ENCODE peak calls at places on chromosomes 1 and 21, in eight cellular contexts. One of them, this sample, is unnamed.

GRCh38 chr1:16077430-16078245 is 4.2 kb upstream of the FAM131C start:
- DNase-seq in HT1080: no peak
- DNase-seq in IMR-90: peak
- DNase-seq in fibroblast of the aortic adventitia: peak
- DNase-seq in activated T-helper 1 cell treated with Interleukin-2 at 50 U/mL for 16 hours: no peak
- DNase-seq in naive thymus-derived CD4-positive, alpha-beta T cell: no peak
- DNase-seq in nephron progenitor cell: no peak
- DNase-seq in Ammon's horn: no peak
- DNase-seq in this sample: no peak

GRCh38 chr1:245045087-245045881 is 109.5 kb upstream of the KIF26B start:
- DNase-seq in HT1080: peak
- DNase-seq in nephron progenitor cell: peak
- DNase-seq in Ammon's horn: peak
- DNase-seq in IMR-90: peak
- DNase-seq in activated T-helper 1 cell treated with Interleukin-2 at 50 U/mL for 16 hours: no peak
- DNase-seq in fibroblast of the aortic adventitia: peak
- DNase-seq in naive thymus-derived CD4-positive, alpha-beta T cell: no peak
- DNase-seq in this sample: no peak

GRCh38 chr1:229691362-229691761 is 65.3 kb downstream of the URB2 start:
- DNase-seq in HT1080: no peak
- DNase-seq in nephron progenitor cell: no peak
- DNase-seq in IMR-90: no peak
- DNase-seq in naive thymus-derived CD4-positive, alpha-beta T cell: no peak
- DNase-seq in activated T-helper 1 cell treated with Interleukin-2 at 50 U/mL for 16 hours: no peak
- DNase-seq in fibroblast of the aortic adventitia: no peak
- DNase-seq in Ammon's horn: no peak
- DNase-seq in this sample: peak

GRCh38 chr1:77487631-77488030 is 194.8 kb downstream of the ZZZ3 start:
- DNase-seq in naive thymus-derived CD4-positive, alpha-beta T cell: no peak
- DNase-seq in fibroblast of the aortic adventitia: no peak
- DNase-seq in Ammon's horn: no peak
- DNase-seq in HT1080: no peak
- DNase-seq in nephron progenitor cell: no peak
- DNase-seq in IMR-90: no peak
- DNase-seq in activated T-helper 1 cell treated with Interleukin-2 at 50 U/mL for 16 hours: no peak
- DNase-seq in this sample: no peak

GRCh38 chr1:167642501-167642826 is 12.4 kb downstream of the RCSD1 start:
- DNase-seq in activated T-helper 1 cell treated with Interleukin-2 at 50 U/mL for 16 hours: no peak
- DNase-seq in fibroblast of the aortic adventitia: no peak
- DNase-seq in HT1080: no peak
- DNase-seq in Ammon's horn: no peak
- DNase-seq in nephron progenitor cell: no peak
- DNase-seq in naive thymus-derived CD4-positive, alpha-beta T cell: no peak
- DNase-seq in IMR-90: no peak
- DNase-seq in this sample: no peak

GRCh38 chr21:43734131-43734634 is 15.3 kb downstream of the PDXK start:
- DNase-seq in nephron progenitor cell: no peak
- DNase-seq in fibroblast of the aortic adventitia: no peak
- DNase-seq in activated T-helper 1 cell treated with Interleukin-2 at 50 U/mL for 16 hours: no peak
- DNase-seq in naive thymus-derived CD4-positive, alpha-beta T cell: no peak
- DNase-seq in Ammon's horn: no peak
- DNase-seq in HT1080: no peak
- DNase-seq in IMR-90: no peak
- DNase-seq in this sample: no peak

GRCh38 chr21:45981641-45982255 is at the start of gene COL6A1:
- DNase-seq in Ammon's horn: peak
- DNase-seq in naive thymus-derived CD4-positive, alpha-beta T cell: no peak
- DNase-seq in HT1080: peak
- DNase-seq in activated T-helper 1 cell treated with Interleukin-2 at 50 U/mL for 16 hours: no peak
- DNase-seq in fibroblast of the aortic adventitia: peak
- DNase-seq in IMR-90: peak
- DNase-seq in nephron progenitor cell: peak
- DNase-seq in this sample: no peak

GRCh38 chr1:40944841-40945430 is 34.6 kb upstream of the CTPS1 start:
- DNase-seq in naive thymus-derived CD4-positive, alpha-beta T cell: no peak
- DNase-seq in IMR-90: peak
- DNase-seq in Ammon's horn: no peak
- DNase-seq in HT1080: no peak
- DNase-seq in nephron progenitor cell: no peak
- DNase-seq in activated T-helper 1 cell treated with Interleukin-2 at 50 U/mL for 16 hours: no peak
- DNase-seq in fibroblast of the aortic adventitia: peak
- DNase-seq in this sample: no peak

GRCh38 chr1:223652436-223652901 is 13.0 kb downstream of the CAPN8 start:
- DNase-seq in activated T-helper 1 cell treated with Interleukin-2 at 50 U/mL for 16 hours: no peak
- DNase-seq in Ammon's horn: peak
- DNase-seq in HT1080: peak
- DNase-seq in naive thymus-derived CD4-positive, alpha-beta T cell: no peak
- DNase-seq in nephron progenitor cell: no peak
- DNase-seq in fibroblast of the aortic adventitia: no peak
- DNase-seq in IMR-90: no peak
- DNase-seq in this sample: peak

GRCh38 chr1:174219606-174220370 is 60.5 kb downstream of the RABGAP1L start:
- DNase-seq in fibroblast of the aortic adventitia: no peak
- DNase-seq in naive thymus-derived CD4-positive, alpha-beta T cell: no peak
- DNase-seq in Ammon's horn: no peak
- DNase-seq in nephron progenitor cell: no peak
- DNase-seq in IMR-90: no peak
- DNase-seq in HT1080: no peak
- DNase-seq in activated T-helper 1 cell treated with Interleukin-2 at 50 U/mL for 16 hours: no peak
- DNase-seq in this sample: no peak

GRCh38 chr1:202632241-202632640 is 78.0 kb downstream of the SYT2 start:
- DNase-seq in activated T-helper 1 cell treated with Interleukin-2 at 50 U/mL for 16 hours: no peak
- DNase-seq in naive thymus-derived CD4-positive, alpha-beta T cell: no peak
- DNase-seq in nephron progenitor cell: no peak
- DNase-seq in HT1080: no peak
- DNase-seq in IMR-90: no peak
- DNase-seq in fibroblast of the aortic adventitia: no peak
- DNase-seq in Ammon's horn: no peak
- DNase-seq in this sample: no peak

GRCh38 chr1:201048521-201048920 is 25.0 kb upstream of the KIF21B start:
- DNase-seq in IMR-90: no peak
- DNase-seq in naive thymus-derived CD4-positive, alpha-beta T cell: no peak
- DNase-seq in HT1080: no peak
- DNase-seq in fibroblast of the aortic adventitia: no peak
- DNase-seq in Ammon's horn: no peak
- DNase-seq in nephron progenitor cell: no peak
- DNase-seq in activated T-helper 1 cell treated with Interleukin-2 at 50 U/mL for 16 hours: no peak
- DNase-seq in this sample: no peak

GRCh38 chr1:243325305-243325890 is 69.6 kb downstream of the SDCCAG8 start:
- DNase-seq in fibroblast of the aortic adventitia: peak
- DNase-seq in Ammon's horn: peak
- DNase-seq in HT1080: peak
- DNase-seq in IMR-90: peak
- DNase-seq in nephron progenitor cell: peak
- DNase-seq in naive thymus-derived CD4-positive, alpha-beta T cell: peak
- DNase-seq in activated T-helper 1 cell treated with Interleukin-2 at 50 U/mL for 16 hours: no peak
- DNase-seq in this sample: peak

GRCh38 chr1:204990721-204991341 is 52.2 kb upstream of the CNTN2 start:
- DNase-seq in Ammon's horn: no peak
- DNase-seq in HT1080: no peak
- DNase-seq in naive thymus-derived CD4-positive, alpha-beta T cell: no peak
- DNase-seq in nephron progenitor cell: no peak
- DNase-seq in fibroblast of the aortic adventitia: no peak
- DNase-seq in IMR-90: no peak
- DNase-seq in activated T-helper 1 cell treated with Interleukin-2 at 50 U/mL for 16 hours: no peak
- DNase-seq in this sample: no peak

GRCh38 chr1:16248603-16249534 is 11.9 kb upstream of the CPLANE2 start:
- DNase-seq in activated T-helper 1 cell treated with Interleukin-2 at 50 U/mL for 16 hours: no peak
- DNase-seq in HT1080: peak
- DNase-seq in IMR-90: peak
- DNase-seq in nephron progenitor cell: no peak
- DNase-seq in Ammon's horn: peak
- DNase-seq in naive thymus-derived CD4-positive, alpha-beta T cell: no peak
- DNase-seq in fibroblast of the aortic adventitia: peak
- DNase-seq in this sample: peak

GRCh38 chr1:91872560-91873081 is 13.3 kb downstream of the TGFBR3 start:
- DNase-seq in HT1080: peak
- DNase-seq in naive thymus-derived CD4-positive, alpha-beta T cell: peak
- DNase-seq in Ammon's horn: no peak
- DNase-seq in activated T-helper 1 cell treated with Interleukin-2 at 50 U/mL for 16 hours: no peak
- DNase-seq in fibroblast of the aortic adventitia: no peak
- DNase-seq in IMR-90: no peak
- DNase-seq in nephron progenitor cell: no peak
- DNase-seq in this sample: peak

This sample was measured in Jurkat, Clone E6-1.